ENCODE peak calls at places on chromosomes 16 and 17, in nine cellular contexts. J, C, O, M, H, W, E, Z and B are unnamed samples.

GRCh38 chr17:76626442-76626841 is 17.1 kb downstream of the ST6GALNAC1 start:
- DNase-seq in J (no peak), C (no peak), O (no peak), M (no peak), H (no peak), W (no peak), E (no peak), Z (no peak), B (no peak)

GRCh38 chr17:40878044-40878443 is 7.0 kb downstream of the KRT20 start:
- DNase-seq in J (no peak), C (no peak), O (no peak), M (no peak), H (no peak), W (no peak), E (no peak), Z (no peak), B (no peak)

GRCh38 chr17:59851431-59852375 is 41.0 kb downstream of the TUBD1 start:
- DNase-seq in J (no peak), C (no peak), O (no peak), M (no peak), H (peak), W (peak), E (no peak), Z (peak), B (no peak)

GRCh38 chr17:80106176-80106575 is 4.8 kb downstream of the GAA start:
- DNase-seq in J (no peak), C (no peak), O (no peak), M (no peak), H (no peak), W (no peak), E (peak), Z (no peak), B (no peak)

GRCh38 chr16:2702871-2703745 is 16.9 kb downstream of the PRSS27 start:
- DNase-seq in J (peak), C (no peak), O (no peak), M (peak), H (no peak), W (no peak), E (no peak), Z (no peak), B (no peak)

GRCh38 chr17:5508855-5509254 is 22.5 kb downstream of the MIS12 start:
- DNase-seq in J (no peak), C (no peak), O (peak), M (no peak), H (no peak), W (peak), E (no peak), Z (peak), B (no peak)

GRCh38 chr16:82630219-82630618 is 3.5 kb downstream of the CDH13 start:
- DNase-seq in J (no peak), C (no peak), O (no peak), M (no peak), H (peak), W (peak), E (no peak), Z (no peak), B (no peak)

GRCh38 chr16:11179569-11179968 is 76.4 kb downstream of the SOCS1 start:
- DNase-seq in J (no peak), C (no peak), O (no peak), M (no peak), H (no peak), W (no peak), E (no peak), Z (no peak), B (no peak)

GRCh38 chr16:47463771-47464624 is 2.9 kb downstream of the PHKB start:
- DNase-seq in J (no peak), C (no peak), O (no peak), M (no peak), H (no peak), W (no peak), E (peak), Z (no peak), B (no peak)

GRCh38 chr16:64211306-64211705 is 910.6 kb downstream of the CDH11 start:
- DNase-seq in J (no peak), C (no peak), O (no peak), M (no peak), H (no peak), W (no peak), E (no peak), Z (no peak), B (no peak)

GRCh38 chr16:24253192-24253591 is 2.9 kb upstream of the CACNG3 start:
- DNase-seq in J (no peak), C (peak), O (peak), M (peak), H (peak), W (peak), E (peak), Z (peak), B (peak)

GRCh38 chr17:38926290-38927070 is 1.1 kb downstream of the LASP1NB start:
- DNase-seq in J (no peak), C (no peak), O (no peak), M (no peak), H (no peak), W (no peak), E (no peak), Z (no peak), B (no peak)

GRCh38 chr16:3509470-3509928 is 8.7 kb downstream of the CLUAP1 start:
- DNase-seq in J (no peak), C (peak), O (no peak), M (no peak), H (no peak), W (no peak), E (no peak), Z (no peak), B (no peak)

GRCh38 chr17:71709974-71710373 is 410.8 kb upstream of the SOX9 start:
- DNase-seq in J (no peak), C (no peak), O (no peak), M (no peak), H (peak), W (no peak), E (no peak), Z (no peak), B (no peak)

GRCh38 chr17:58315281-58315711 is 13.3 kb downstream of the TSPOAP1 start:
- DNase-seq in J (no peak), C (no peak), O (no peak), M (peak), H (no peak), W (no peak), E (no peak), Z (no peak), B (no peak)

GRCh38 chr17:18966831-18967624 is 15.1 kb downstream of the SLC5A10 start:
- DNase-seq in J (peak), C (no peak), O (peak), M (no peak), H (peak), W (peak), E (peak), Z (no peak), B (no peak)

GRCh38 chr17:63476857-63477470 is at the start of gene ACE:
- DNase-seq in J (peak), C (peak), O (peak), M (peak), H (no peak), W (no peak), E (peak), Z (peak), B (peak)

GRCh38 chr17:1766382-1767135 is 4.7 kb downstream of the SERPINF1 start:
- DNase-seq in J (peak), C (no peak), O (no peak), M (no peak), H (no peak), W (no peak), E (no peak), Z (no peak), B (no peak)

GRCh38 chr17:38732376-38733314 is 2.5 kb downstream of the CISD3 start:
- DNase-seq in J (no peak), C (no peak), O (no peak), M (no peak), H (no peak), W (no peak), E (no peak), Z (no peak), B (no peak)

GRCh38 chr16:23996258-23996955 is 160.6 kb downstream of the PRKCB start:
- DNase-seq in J (no peak), C (no peak), O (no peak), M (no peak), H (no peak), W (no peak), E (no peak), Z (no peak), B (no peak)

GRCh38 chr17:80380068-80381061 is 34.6 kb upstream of the ENDOV start:
- DNase-seq in J (no peak), C (no peak), O (no peak), M (no peak), H (no peak), W (no peak), E (no peak), Z (no peak), B (no peak)

GRCh38 chr16:24610421-24610765 is 71.0 kb downstream of the RBBP6 start:
- DNase-seq in J (peak), C (no peak), O (peak), M (peak), H (peak), W (peak), E (peak), Z (no peak), B (peak)

GRCh38 chr16:73048292-73049050 is 543 bp upstream of the ZFHX3 start:
- DNase-seq in J (peak), C (no peak), O (no peak), M (peak), H (peak), W (peak), E (peak), Z (peak), B (no peak)

GRCh38 chr17:7440113-7440822 is 956 bp downstream of the FGF11 start:
- DNase-seq in J (peak), C (peak), O (peak), M (peak), H (peak), W (no peak), E (peak), Z (peak), B (peak)

GRCh38 chr17:12667299-12667958 is 1.7 kb downstream of the MYOCD start:
- DNase-seq in J (no peak), C (no peak), O (peak), M (no peak), H (peak), W (peak), E (peak), Z (peak), B (peak)

GRCh38 chr17:1645207-1646171 is at the start of gene SCARF1:
- DNase-seq in J (peak), C (no peak), O (peak), M (peak), H (no peak), W (no peak), E (no peak), Z (no peak), B (no peak)

GRCh38 chr16:31916056-31916488 is 42.5 kb downstream of the ZNF267 start:
- DNase-seq in J (no peak), C (no peak), O (no peak), M (no peak), H (no peak), W (no peak), E (no peak), Z (peak), B (no peak)

GRCh38 chr17:1186923-1187771 is 7.4 kb upstream of the ABR start:
- DNase-seq in J (peak), C (peak), O (peak), M (peak), H (peak), W (peak), E (peak), Z (peak), B (peak)

DNA sequence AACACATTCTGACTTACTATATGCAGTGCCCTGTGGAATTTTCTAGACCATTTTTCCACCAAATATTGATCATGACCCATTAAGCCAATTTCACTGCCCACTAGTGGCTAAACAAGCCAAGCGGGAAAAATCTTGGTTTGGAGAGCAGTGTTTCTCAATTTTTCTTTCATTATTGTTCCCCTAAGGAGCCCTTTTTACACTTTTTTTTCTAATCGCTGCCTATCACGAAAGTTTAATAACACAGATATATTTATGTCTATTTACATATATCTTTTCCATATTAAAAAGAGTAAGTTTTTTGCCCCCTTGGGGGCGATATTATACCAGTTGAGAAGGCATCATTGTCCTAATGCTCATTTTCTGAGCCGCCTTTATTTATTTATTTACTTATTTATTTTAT is 10.8 kb upstream of the TLCD3B start:
- DNase-seq in J (no peak), C (no peak), O (no peak), M (no peak), H (peak), W (peak), E (peak), Z (no peak), B (no peak)
- TF ChIP-seq CTCF in J (peak), C (peak), O (no peak), M (peak), H (peak), W (peak), E (peak), Z (peak), B (no peak)

DNA sequence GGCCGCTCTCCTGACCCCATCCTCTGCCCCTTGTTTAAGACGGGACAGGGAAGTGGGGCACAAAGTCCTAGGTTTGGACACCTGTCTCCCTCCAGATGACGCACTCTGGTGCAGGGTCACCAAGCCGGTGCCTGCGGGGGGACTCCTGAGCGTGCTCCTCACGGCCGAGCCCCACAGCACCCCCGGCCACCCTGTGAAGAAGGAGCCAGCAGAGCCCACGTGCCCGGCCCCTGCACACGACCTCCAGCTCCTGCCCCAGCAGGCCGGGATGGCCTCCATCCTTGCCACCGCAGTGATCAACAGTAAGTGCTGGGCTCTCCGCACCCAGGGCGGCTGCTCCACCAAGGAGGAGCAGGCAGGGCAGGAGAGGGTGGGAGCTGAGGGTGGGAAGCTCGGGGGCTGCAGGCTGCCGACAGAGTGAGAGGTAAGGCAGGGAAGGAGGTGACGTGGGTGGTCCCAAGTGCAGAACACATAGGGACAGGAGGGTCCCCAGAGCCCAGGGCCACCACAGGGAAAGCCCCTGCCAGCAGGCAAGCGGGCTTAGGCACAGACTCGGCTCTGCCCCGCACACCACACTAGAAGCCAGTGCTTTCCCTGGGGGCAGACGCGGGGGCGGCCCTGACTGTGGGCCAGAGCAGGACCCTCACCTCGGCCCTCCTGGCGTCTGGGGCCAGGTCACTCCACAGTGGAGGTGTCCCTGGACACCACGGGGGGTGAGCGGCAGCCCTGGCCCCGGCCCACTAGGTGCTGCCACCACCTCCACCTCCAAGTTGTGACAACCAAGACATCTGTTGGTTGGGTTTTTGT is 42.1 kb upstream of the ZC3H18 start:
- DNase-seq in J (no peak), C (no peak), O (no peak), M (no peak), H (no peak), W (no peak), E (no peak), Z (no peak), B (no peak)
- TF ChIP-seq CTCF in J (no peak), C (no peak), O (no peak), M (no peak), H (no peak), W (no peak), E (no peak), Z (no peak), B (no peak)

GRCh38 chr17:82492647-82493516 is 26.6 kb upstream of the FOXK2 start:
- DNase-seq in J (no peak), C (no peak), O (no peak), M (no peak), H (peak), W (peak), E (no peak), Z (no peak), B (no peak)

GRCh38 chr17:82496529-82497434 is 22.8 kb upstream of the FOXK2 start:
- DNase-seq in J (peak), C (peak), O (peak), M (peak), H (peak), W (peak), E (peak), Z (peak), B (peak)

GRCh38 chr17:82493517-82493840 is 26.1 kb upstream of the FOXK2 start:
- DNase-seq in J (no peak), C (no peak), O (no peak), M (no peak), H (no peak), W (no peak), E (no peak), Z (no peak), B (no peak)

GRCh38 chr17:82495844-82496528 is 23.5 kb upstream of the FOXK2 start:
- DNase-seq in J (no peak), C (no peak), O (peak), M (no peak), H (no peak), W (no peak), E (no peak), Z (no peak), B (no peak)

DNA sequence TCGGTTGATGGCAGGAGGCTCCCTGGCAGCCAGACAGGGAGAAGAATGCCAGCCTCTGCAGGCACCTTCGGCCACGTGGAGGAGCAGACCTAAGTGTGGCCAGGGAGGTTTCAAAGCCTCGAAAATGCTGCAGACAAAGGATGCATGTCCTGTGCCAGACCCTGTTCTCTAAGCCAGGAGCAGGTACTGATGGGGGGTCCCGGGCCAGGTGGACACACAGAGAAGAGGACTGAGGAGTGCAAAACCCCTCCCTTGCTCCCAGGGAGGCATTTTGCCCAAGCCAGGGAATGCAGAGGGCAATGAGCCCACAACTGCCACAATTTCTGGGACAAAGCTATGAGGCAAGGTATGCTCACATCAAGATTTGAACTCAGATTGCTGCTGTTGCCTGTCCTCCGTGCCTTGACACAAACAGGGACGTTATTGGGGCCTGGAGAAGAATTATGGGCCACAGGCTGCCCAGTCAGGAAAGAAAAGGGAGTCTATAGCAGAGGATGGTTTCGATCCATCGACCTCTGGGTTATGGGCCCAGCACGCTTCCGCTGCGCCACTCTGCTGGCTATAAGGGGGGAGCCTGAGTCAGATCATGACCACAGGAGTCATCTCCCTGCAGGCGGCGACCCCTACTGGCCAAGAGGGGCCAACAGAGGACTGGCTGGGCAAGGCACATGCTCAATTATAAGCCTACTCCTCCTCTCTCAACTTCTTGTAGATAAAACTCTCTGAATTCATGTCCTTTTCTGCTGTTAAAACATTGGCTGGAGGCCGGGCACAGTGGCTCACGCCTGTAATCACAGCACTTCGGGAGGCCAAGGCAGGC is 25.1 kb upstream of the FOXK2 start:
- DNase-seq in J (peak), C (peak), O (peak), M (peak), H (peak), W (peak), E (peak), Z (peak), B (peak)
- TF ChIP-seq CTCF in J (peak), C (peak), O (peak), M (peak), H (peak), W (peak), E (peak), Z (peak), B (peak)

DNA sequence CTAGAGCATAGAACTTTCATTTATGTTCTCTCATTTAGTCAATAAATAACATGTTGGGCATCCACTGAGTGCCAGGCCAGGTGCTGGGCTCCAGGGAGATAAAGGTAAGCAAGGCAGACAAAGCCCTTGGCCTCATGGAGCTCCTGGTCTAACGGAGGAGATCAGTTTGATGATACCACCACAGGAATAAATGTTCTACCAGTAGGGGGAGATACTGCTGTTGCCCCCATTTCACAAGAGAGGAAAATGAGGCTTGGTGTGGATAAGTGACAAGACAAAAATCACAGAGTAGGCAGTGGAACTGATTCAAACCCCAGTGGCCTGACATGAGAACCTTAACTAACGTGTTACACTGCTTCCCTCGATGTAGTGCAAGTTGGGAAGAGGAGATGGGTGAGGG is 80.4 kb upstream of the ERCC4 start:
- DNase-seq in J (no peak), C (no peak), O (no peak), M (no peak), H (no peak), W (no peak), E (no peak), Z (no peak), B (no peak)
- TF ChIP-seq CTCF in J (no peak), C (no peak), O (peak), M (no peak), H (no peak), W (no peak), E (peak), Z (no peak), B (no peak)

GRCh38 chr17:66737524-66737923 is 97.4 kb upstream of the CACNG5 start:
- DNase-seq in J (peak), C (no peak), O (peak), M (peak), H (peak), W (peak), E (peak), Z (no peak), B (no peak)
- TF ChIP-seq CTCF in J (peak), C (no peak), O (no peak), M (no peak), H (peak), W (peak), E (peak), Z (no peak), B (peak)

DNA sequence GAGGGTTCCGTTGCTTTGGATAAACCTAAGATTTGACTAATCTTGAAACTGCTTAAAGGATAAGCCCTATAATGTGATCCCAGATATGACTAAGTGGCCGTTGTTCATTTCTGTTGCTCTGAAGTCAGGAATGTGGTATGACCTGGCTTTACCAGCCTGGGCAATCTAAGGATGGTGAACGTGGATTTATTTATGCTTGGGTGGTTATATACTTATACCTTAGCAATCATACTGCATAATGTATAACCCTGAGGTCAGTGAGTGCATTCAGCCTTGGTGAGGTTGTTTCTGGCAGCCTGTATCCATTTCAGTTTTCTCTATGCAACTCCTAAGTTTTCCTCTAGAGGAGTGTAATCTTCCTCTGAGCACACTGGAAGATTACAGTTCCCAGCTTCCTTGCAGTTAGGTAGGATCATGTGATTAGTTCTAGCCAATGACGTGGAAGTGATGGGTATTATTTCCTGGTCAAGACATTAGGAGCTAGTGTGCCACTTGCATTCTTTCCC is 41.9 kb downstream of the FTO start:
- DNase-seq in J (no peak), C (no peak), O (no peak), M (no peak), H (peak), W (peak), E (peak), Z (peak), B (no peak)
- TF ChIP-seq CTCF in J (no peak), C (no peak), O (no peak), M (peak), H (no peak), W (peak), E (no peak), Z (no peak), B (no peak)